ENCODE peak calls at places on chromosomes 1 and 21, in four cellular contexts. C is uterus, R is sigmoid colon, N is transverse colon. Y is an unnamed sample.

GRCh38 chr21:15976807-15977206 is 247.0 kb downstream of the USP25 start:
- DNase-seq in N (no peak), C (no peak), R (no peak), Y (no peak)

GRCh38 chr1:18021242-18021641 is 86.4 kb upstream of the IGSF21 start:
- DNase-seq in R (no peak), C (no peak), N (no peak), Y (no peak)

GRCh38 chr1:28682840-28683239 is 14.3 kb downstream of the GMEB1 start:
- DNase-seq in C (no peak), N (no peak), R (no peak), Y (no peak)

GRCh38 chr1:234958066-234958701 is 170.5 kb downstream of the TOMM20 start:
- DNase-seq in R (no peak), C (no peak), N (no peak), Y (no peak)

GRCh38 chr21:15422761-15423160 is 307.0 kb upstream of the USP25 start:
- DNase-seq in N (no peak), C (no peak), R (no peak), Y (peak; percentile 65)

GRCh38 chr1:76433528-76433927 is 359.0 kb downstream of the ST6GALNAC3 start:
- DNase-seq in C (no peak), R (no peak), N (no peak), Y (no peak)

GRCh38 chr1:8023287-8023994 is 2.7 kb downstream of the ERRFI1 start:
- DNase-seq in C (no peak), R (no peak), N (no peak), Y (no peak)

GRCh38 chr1:44485229-44485932 is 80.3 kb downstream of the RNF220 start:
- DNase-seq in N (no peak), C (peak; percentile 74), R (no peak), Y (no peak)

GRCh38 chr1:29460211-29460610 is 223.9 kb downstream of the PTPRU start:
- DNase-seq in R (no peak), N (no peak), C (no peak), Y (no peak)

GRCh38 chr1:89274431-89274857 is 1.8 kb upstream of the GBP5 start:
- DNase-seq in C (no peak), R (no peak), N (no peak), Y (no peak)

GRCh38 chr1:155127672-155128468 is at the start of gene EFNA1:
- DNase-seq in N (peak; percentile 81), R (peak; percentile 80), C (peak; percentile 49), Y (peak; percentile 44)

GRCh38 chr21:20443558-20444155 is 554.6 kb upstream of the NCAM2 start:
- DNase-seq in C (no peak), R (no peak), N (no peak), Y (no peak)

GRCh38 chr1:243525085-243525487 is 269.2 kb downstream of the SDCCAG8 start:
- DNase-seq in R (no peak), N (no peak), C (no peak), Y (no peak)

GRCh38 chr1:41537788-41538351 is 53.4 kb upstream of the EDN2 start:
- DNase-seq in N (peak; percentile 58), C (peak; percentile 70), R (peak; percentile 71), Y (peak; percentile 61)

GRCh38 chr1:84615785-84616184 is 41.5 kb upstream of the CTBS start:
- DNase-seq in C (no peak), N (no peak), R (no peak), Y (no peak)

GRCh38 chr1:110464340-110464739 is 13.4 kb downstream of the PROK1 start:
- DNase-seq in C (no peak), R (no peak), N (no peak), Y (no peak)

GRCh38 chr1:157262891-157263290 is 124.7 kb upstream of the ETV3 start:
- DNase-seq in N (no peak), R (no peak), C (no peak), Y (no peak)

GRCh38 chr1:110011527-110012041 is 22.8 kb upstream of the STRIP1 start:
- DNase-seq in C (no peak), R (no peak), N (peak; percentile 50), Y (peak; percentile 33)

GRCh38 chr1:247639381-247639981 is 34.1 kb downstream of the OR2G3 start:
- DNase-seq in R (peak; percentile 90), C (peak; percentile 67), N (peak; percentile 90), Y (peak; percentile 91)

GRCh38 chr1:204990059-204990664 is 52.9 kb upstream of the CNTN2 start:
- DNase-seq in N (no peak), C (no peak), R (no peak), Y (no peak)

GRCh38 chr1:204254031-204254661 is 40.4 kb upstream of the GOLT1A start:
- DNase-seq in N (peak; percentile 41), C (peak; percentile 67), R (peak; percentile 91), Y (no peak)

GRCh38 chr1:163240705-163241104 is 38.0 kb upstream of the RGS5 start:
- DNase-seq in R (no peak), N (no peak), C (no peak), Y (no peak)

GRCh38 chr1:199758626-199759255 is 268.8 kb upstream of the NR5A2 start:
- DNase-seq in N (no peak), R (no peak), C (no peak), Y (no peak)

GRCh38 chr1:9753121-9753531 is 70.6 kb downstream of the CLSTN1 start:
- DNase-seq in N (no peak), C (peak; percentile 52), R (no peak), Y (peak; percentile 41)

GRCh38 chr1:2602311-2602835 is 15.8 kb downstream of the PRXL2B start:
- DNase-seq in N (no peak), R (no peak), C (no peak), Y (peak; percentile 11)

GRCh38 chr1:148289647-148290046 is 137.6 kb upstream of the NBPF11 start:
- DNase-seq in N (no peak), R (no peak), C (no peak), Y (no peak)

GRCh38 chr21:36113647-36114428 is 21.0 kb upstream of the CBR3 start:
- DNase-seq in R (no peak), C (no peak), N (peak; percentile 85), Y (peak; percentile 67)

GRCh38 chr1:45359882-45360513 is 19.8 kb upstream of the MUTYH start:
- DNase-seq in C (peak; percentile 74), R (peak; percentile 81), N (peak; percentile 71), Y (peak; percentile 82)

GRCh38 chr1:117685936-117686806 is 80.3 kb downstream of the TENT5C start:
- DNase-seq in R (no peak), C (no peak), N (peak; percentile 61), Y (no peak)

GRCh38 chr1:241815957-241816356 is 32.0 kb upstream of the EXO1 start:
- DNase-seq in C (no peak), N (no peak), R (no peak), Y (no peak)

GRCh38 chr1:171122903-171123302 is 32.2 kb downstream of the FMO3 start:
- DNase-seq in R (no peak), N (no peak), C (no peak), Y (no peak)

GRCh38 chr1:208093754-208094719 is 150.1 kb downstream of the PLXNA2 start:
- DNase-seq in C (peak; percentile 54), R (peak; percentile 78), N (peak; percentile 61), Y (peak; percentile 87)

GRCh38 chr1:194069168-194069830 is 882.9 kb upstream of the B3GALT2 start:
- DNase-seq in C (peak; percentile 22), R (peak; percentile 83), N (peak; percentile 19), Y (peak; percentile 16)

GRCh38 chr1:15213333-15213732 is 33.7 kb upstream of the FHAD1 start:
- DNase-seq in R (no peak), N (no peak), C (peak; percentile 33), Y (peak; percentile 70)

GRCh38 chr1:162360237-162360873 is 16.3 kb downstream of the SPATA46 start:
- DNase-seq in R (no peak), N (no peak), C (no peak), Y (no peak)

GRCh38 chr1:162530318-162530984 is 31.1 kb upstream of the UAP1 start:
- DNase-seq in C (no peak), N (peak; percentile 53), R (no peak), Y (no peak)

GRCh38 chr21:33541105-33541711 is 709 bp downstream of the GART start:
- DNase-seq in C (no peak), N (no peak), R (no peak), Y (no peak)

GRCh38 chr1:35577071-35577998 is 4.2 kb downstream of the TFAP2E start:
- DNase-seq in C (no peak), R (no peak), N (peak; percentile 59), Y (peak; percentile 35)

GRCh38 chr1:62198069-62198780 is 3.6 kb downstream of the L1TD1 start:
- DNase-seq in R (no peak), N (no peak), C (no peak), Y (no peak)
- H3K27ac ChIP-seq in R (no peak overlapping the region), N (no peak overlapping the region), C (no peak overlapping the region), Y (no peak overlapping the region)

GRCh38 chr1:53367503-53368313 is 39.8 kb upstream of the LRP8 start:
- DNase-seq in C (no peak), R (no peak), N (peak; percentile 19), Y (peak; percentile 14)

GRCh38 chr1:53369761-53370160 is 41.9 kb upstream of the LRP8 start:
- DNase-seq in C (no peak), N (no peak), R (no peak), Y (peak; percentile 11)

GRCh38 chr1:53366901-53367502 is 39.1 kb upstream of the LRP8 start:
- DNase-seq in R (peak; percentile 29), N (no peak), C (no peak), Y (peak; percentile 7)

GRCh38 chr1:53369034-53369750 is 41.3 kb upstream of the LRP8 start:
- DNase-seq in R (no peak), N (no peak), C (no peak), Y (peak; percentile 21)

GRCh38 chr1:53368314-53369033 is 40.6 kb upstream of the LRP8 start:
- DNase-seq in N (no peak), C (no peak), R (no peak), Y (peak; percentile 56)
- TF ChIP-seq POLR2A in N (no peak), C (no peak), R (no peak), Y (no peak)

GRCh38 chr1:66298427-66298826 is 235.5 kb upstream of the SGIP1 start:
- DNase-seq in N (no peak), C (no peak), R (no peak), Y (no peak)
- H3K27ac ChIP-seq in N (no peak overlapping the region), C (no peak overlapping the region), R (no peak overlapping the region), Y (no peak overlapping the region)

GRCh38 chr1:42660907-42661500 is 2.8 kb downstream of the PPIH start:
- DNase-seq in C (no peak), N (no peak), R (no peak), Y (no peak)

GRCh38 chr1:42658880-42659337 is 686 bp downstream of the PPIH start:
- DNase-seq in R (no peak), N (no peak), C (no peak), Y (no peak)

GRCh38 chr1:42657981-42658879 is at the start of gene PPIH:
- DNase-seq in N (peak; percentile 96), R (peak; percentile 96), C (peak; percentile 90), Y (peak; percentile 97)
- TF ChIP-seq POLR2A in N (peak; percentile 50), R (no peak), C (peak; percentile 50), Y (no peak)

GRCh38 chr1:5863238-5863637 is 129.0 kb downstream of the NPHP4 start:
- DNase-seq in C (no peak), R (no peak), N (no peak), Y (no peak)
- H3K27ac ChIP-seq in C (no peak overlapping the region), R (no peak overlapping the region), N (no peak overlapping the region), Y (no peak overlapping the region)

GRCh38 chr1:11653101-11653601 is 1.1 kb downstream of the FBXO2 start:
- DNase-seq in C (no peak), R (no peak), N (no peak), Y (no peak)
- TF ChIP-seq POLR2A in C (no peak), R (no peak), N (no peak), Y (no peak)